ENCODE peak calls at places on chromosome 18, in nine cellular contexts. Q is SK-N-SH, Y is neuronal stem cell, A is astrocyte, G is mammary epithelial cell, S is GM23248, J is PC-3, I is H9, N is neural progenitor cell. H is an unnamed sample. For H3K27me3, the result is how much of the 10 kb centered on the place peaks cover.

GRCh38 chr18:56709463-56709862 is 58.3 kb downstream of the WDR7 start:
- DNase-seq in Q (peak), Y (no peak), A (peak), G (peak), S (peak), J (peak), I (no peak), N (no peak), H (no peak)

GRCh38 chr18:33878213-33878612 is 300.2 kb downstream of the ASXL3 start:
- DNase-seq in Q (no peak), Y (no peak), A (no peak), G (no peak), S (no peak), J (no peak), I (no peak), N (no peak), H (no peak)

GRCh38 chr18:10006261-10006903 is 92.6 kb downstream of the VAPA start:
- DNase-seq in Q (peak), Y (no peak), A (peak), G (peak), S (peak), J (peak), I (no peak), N (no peak), H (no peak)

GRCh38 chr18:74517236-74517630 is 17.1 kb upstream of the CNDP1 start:
- DNase-seq in Q (no peak), Y (no peak), A (no peak), G (no peak), S (no peak), J (no peak), I (no peak), N (no peak), H (no peak)

GRCh38 chr18:57518533-57518932 is 68.0 kb downstream of the FECH start:
- DNase-seq in Q (no peak), Y (no peak), A (no peak), G (no peak), S (no peak), J (no peak), I (no peak), N (no peak), H (no peak)

GRCh38 chr18:42807852-42808251 is 307.6 kb downstream of the RIT2 start:
- DNase-seq in Q (no peak), Y (peak), A (peak), G (no peak), S (no peak), J (no peak), I (no peak), N (peak), H (no peak)

GRCh38 chr18:63819780-63820179 is 44.6 kb downstream of the SERPINB7 start:
- DNase-seq in Q (no peak), Y (no peak), A (no peak), G (no peak), S (no peak), J (peak), I (no peak), N (no peak), H (no peak)

GRCh38 chr18:75477913-75478312 is 50.4 kb upstream of the SMIM21 start:
- DNase-seq in Q (no peak), Y (no peak), A (peak), G (peak), S (peak), J (peak), I (no peak), N (no peak), H (no peak)

GRCh38 chr18:48897531-48897930 is 53.2 kb downstream of the SMAD7 start:
- DNase-seq in Q (no peak), Y (no peak), A (no peak), G (no peak), S (peak), J (no peak), I (no peak), N (no peak), H (no peak)

GRCh38 chr18:56984731-56985130 is 162.2 kb upstream of the BOD1L2 start:
- DNase-seq in Q (no peak), Y (no peak), A (no peak), G (no peak), S (no peak), J (no peak), I (no peak), N (no peak), H (no peak)

GRCh38 chr18:14914126-14914525 is 166.2 kb downstream of the ANKRD30B start:
- DNase-seq in Q (no peak), Y (no peak), A (no peak), G (peak), S (no peak), J (peak), I (no peak), N (no peak), H (no peak)

GRCh38 chr18:69616114-69616513 is 215.4 kb downstream of the DOK6 start:
- DNase-seq in Q (no peak), Y (no peak), A (no peak), G (no peak), S (no peak), J (no peak), I (no peak), N (no peak), H (no peak)

GRCh38 chr18:63831080-63831788 is 56.0 kb downstream of the SERPINB7 start:
- DNase-seq in Q (no peak), Y (no peak), A (peak), G (peak), S (peak), J (peak), I (no peak), N (no peak), H (no peak)

GRCh38 chr18:28189400-28190239 is 12.7 kb upstream of the CDH2 start:
- DNase-seq in Q (peak), Y (no peak), A (peak), G (peak), S (peak), J (peak), I (peak), N (peak), H (peak)

GRCh38 chr18:7600036-7600435 is 32.9 kb downstream of the PTPRM start:
- DNase-seq in Q (no peak), Y (no peak), A (no peak), G (no peak), S (no peak), J (no peak), I (no peak), N (no peak), H (no peak)

GRCh38 chr18:31206787-31207381 is 44.2 kb upstream of the DSC1 start:
- DNase-seq in Q (peak), Y (no peak), A (peak), G (peak), S (no peak), J (peak), I (peak), N (peak), H (peak)

GRCh38 chr18:47594621-47595086 is 335.8 kb downstream of the SMAD2 start:
- DNase-seq in Q (peak), Y (no peak), A (no peak), G (no peak), S (no peak), J (no peak), I (no peak), N (no peak), H (no peak)

GRCh38 chr18:37207343-37207742 is 358.3 kb downstream of the CELF4 start:
- DNase-seq in Q (no peak), Y (no peak), A (no peak), G (no peak), S (no peak), J (no peak), I (no peak), N (no peak), H (no peak)

GRCh38 chr18:62325806-62326645 is 916 bp downstream of the TNFRSF11A start:
- DNase-seq in Q (peak), Y (no peak), A (peak), G (peak), S (peak), J (peak), I (no peak), N (peak), H (no peak)

GRCh38 chr18:48841381-48842258 is 109.1 kb downstream of the SMAD7 start:
- DNase-seq in Q (peak), Y (no peak), A (no peak), G (no peak), S (peak), J (no peak), I (no peak), N (no peak), H (no peak)

GRCh38 chr18:54415086-54415485 is 57.4 kb downstream of the C18orf54 start:
- DNase-seq in Q (no peak), Y (no peak), A (peak), G (no peak), S (no peak), J (no peak), I (no peak), N (no peak), H (no peak)

GRCh38 chr18:9348766-9349165 is 14.2 kb downstream of the TWSG1 start:
- DNase-seq in Q (no peak), Y (no peak), A (peak), G (no peak), S (peak), J (peak), I (no peak), N (no peak), H (no peak)

GRCh38 chr18:11368020-11368419 is 218.7 kb upstream of the PIEZO2 start:
- DNase-seq in Q (no peak), Y (no peak), A (no peak), G (no peak), S (peak), J (no peak), I (no peak), N (no peak), H (no peak)

GRCh38 chr18:46253498-46253897 is 149.3 kb downstream of the HAUS1 start:
- DNase-seq in Q (no peak), Y (no peak), A (peak), G (peak), S (peak), J (peak), I (no peak), N (no peak), H (no peak)

GRCh38 chr18:41982942-41983660 is 28.1 kb downstream of the PIK3C3 start:
- DNase-seq in Q (no peak), Y (no peak), A (peak), G (peak), S (no peak), J (no peak), I (no peak), N (no peak), H (no peak)

GRCh38 chr18:7902399-7902839 is 335.3 kb downstream of the PTPRM start:
- DNase-seq in Q (no peak), Y (no peak), A (peak), G (no peak), S (peak), J (no peak), I (no peak), N (no peak), H (peak)

GRCh38 chr18:51588616-51589015 is 391.1 kb upstream of the MEX3C start:
- DNase-seq in Q (no peak), Y (no peak), A (no peak), G (no peak), S (no peak), J (no peak), I (no peak), N (no peak), H (no peak)

DNA sequence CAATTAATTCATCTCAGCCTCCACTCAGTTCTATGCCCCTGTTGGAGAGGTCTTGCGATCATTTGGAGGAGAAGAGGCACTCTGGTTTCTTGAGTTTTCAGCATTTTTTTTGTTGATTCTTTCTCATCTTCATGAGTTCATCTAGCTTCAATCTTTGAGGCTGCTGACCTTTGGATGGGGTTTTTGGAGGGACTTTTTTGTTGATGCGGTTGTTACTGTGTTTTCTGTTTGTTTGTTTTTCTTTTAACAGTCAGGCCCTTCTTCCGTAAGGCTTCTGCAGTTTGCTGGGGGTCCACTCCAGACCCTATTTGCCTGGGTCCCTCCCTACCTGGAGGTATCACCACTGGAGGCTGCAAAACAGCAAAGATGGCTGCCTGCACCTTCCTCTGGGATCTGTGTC is 149.9 kb upstream of the RBBP8 start:
- DNase-seq in Q (no peak), Y (no peak), A (no peak), G (no peak), S (no peak), J (no peak), I (no peak), N (no peak), H (no peak)
- H3K27me3 ChIP-seq in Q (under half), Y (under half), A (under half), G (under half), S (under half), J (under half), I (under half), N (under half), H (under half)

GRCh38 chr18:35463837-35464236 is 33.9 kb downstream of the INO80C start:
- DNase-seq in Q (no peak), Y (no peak), A (no peak), G (no peak), S (no peak), J (no peak), I (no peak), N (no peak), H (no peak)
- H3K27ac ChIP-seq in Q (no peak), Y (no peak), A (no peak), G (no peak), S (no peak), J (no peak), I (no peak), N (no peak), H (no peak)

GRCh38 chr18:67514901-67515540 is 1.5 kb downstream of the DSEL start:
- DNase-seq in Q (no peak), Y (no peak), A (no peak), G (no peak), S (peak), J (peak), I (no peak), N (no peak), H (no peak)
- H3K9ac ChIP-seq in Q (peak), Y (no peak), A (peak), G (peak), S (peak), J (peak), I (peak), N (no peak), H (no peak)

DNA sequence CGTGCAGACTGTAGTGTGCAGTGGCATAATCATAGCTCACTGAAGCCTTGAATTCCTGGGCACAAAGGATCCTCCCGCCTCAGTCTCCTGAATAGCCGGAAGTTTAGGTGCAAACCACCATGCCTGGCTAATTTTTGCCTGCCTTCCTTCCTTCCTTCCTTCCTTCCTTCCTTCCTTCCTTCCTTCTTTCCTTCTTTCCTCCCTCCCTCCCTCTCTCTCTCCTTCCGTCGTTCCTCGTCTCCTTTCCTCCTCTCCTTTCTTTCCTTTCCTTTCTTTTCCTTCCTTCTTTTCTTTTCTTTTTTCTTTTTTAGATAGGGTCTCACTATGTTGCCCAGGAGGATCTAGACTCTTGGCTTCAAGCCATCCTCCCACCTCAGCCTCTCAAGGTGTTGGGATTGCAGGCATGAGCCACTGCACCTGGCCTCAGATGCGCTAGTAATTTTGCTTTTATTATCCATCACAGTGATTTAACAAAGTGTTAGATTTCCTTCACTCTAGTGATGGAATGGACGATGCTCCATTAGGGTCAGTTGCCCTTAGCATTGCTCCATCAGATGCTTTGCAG is 6.6 kb upstream of the ANKRD29 start:
- DNase-seq in Q (no peak), Y (no peak), A (no peak), G (no peak), S (no peak), J (no peak), I (no peak), N (no peak), H (no peak)
- H3K27me3 ChIP-seq in Q (under half), Y (under half), A (under half), G (under half), S (under half), J (under half), I (under half), N (under half), H (under half)

GRCh38 chr18:3664563-3665178 is 214.7 kb downstream of the TGIF1 start:
- DNase-seq in Q (no peak), Y (peak), A (peak), G (no peak), S (peak), J (no peak), I (no peak), N (peak), H (no peak)

GRCh38 chr18:3665780-3666525 is 216.0 kb downstream of the TGIF1 start:
- DNase-seq in Q (peak), Y (peak), A (peak), G (peak), S (peak), J (peak), I (peak), N (peak), H (peak)

GRCh38 chr18:3665187-3665586 is 215.2 kb downstream of the TGIF1 start:
- DNase-seq in Q (no peak), Y (no peak), A (no peak), G (no peak), S (no peak), J (no peak), I (no peak), N (no peak), H (no peak)

GRCh38 chr18:3667255-3668137 is 217.5 kb downstream of the TGIF1 start:
- DNase-seq in Q (no peak), Y (no peak), A (no peak), G (no peak), S (no peak), J (no peak), I (no peak), N (no peak), H (no peak)

DNA sequence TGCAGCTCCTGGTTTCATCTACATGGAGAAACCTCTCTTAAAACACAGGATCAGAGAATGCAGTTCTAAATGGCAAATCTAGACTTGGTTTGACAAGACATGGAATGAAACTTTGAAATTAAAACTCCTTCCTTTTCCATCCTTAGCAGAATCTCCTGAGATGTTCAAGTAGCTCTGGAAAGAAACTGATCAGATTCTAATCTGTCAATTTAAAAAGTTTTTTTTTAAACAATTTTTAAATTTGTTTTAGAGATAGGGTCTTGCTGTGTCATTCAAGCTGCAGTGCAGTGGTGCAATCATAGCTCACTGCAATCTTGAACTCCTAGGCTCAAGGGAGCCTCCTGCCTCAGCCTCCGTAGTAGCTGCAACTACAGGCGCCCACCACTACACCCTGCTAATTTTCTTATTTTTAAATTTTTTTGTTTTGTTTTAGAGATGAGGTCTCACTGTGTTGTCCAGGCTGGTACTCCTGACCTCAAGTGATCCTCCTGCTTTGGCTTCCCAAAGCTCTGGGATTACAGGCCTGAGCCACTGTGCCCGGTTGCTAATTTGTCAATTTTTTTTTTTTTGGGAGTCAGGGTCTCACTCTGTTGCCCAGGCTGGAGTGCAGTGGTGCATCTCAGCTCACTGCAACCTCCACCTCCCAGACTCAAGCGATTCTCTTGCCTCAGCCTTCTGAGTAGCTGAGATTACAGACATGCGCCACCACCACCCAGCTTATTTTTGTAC is 216.7 kb downstream of the TGIF1 start:
- DNase-seq in Q (no peak), Y (no peak), A (no peak), G (no peak), S (no peak), J (no peak), I (no peak), N (no peak), H (no peak)
- H3K27ac ChIP-seq in Q (no peak), Y (no peak), A (no peak), G (peak), S (no peak), J (no peak), I (no peak), N (peak), H (no peak)

GRCh38 chr18:13216092-13216582 is 2.4 kb upstream of the LDLRAD4 start:
- DNase-seq in Q (peak), Y (peak), A (peak), G (peak), S (peak), J (peak), I (peak), N (peak), H (peak)
- H3K9ac ChIP-seq in Q (no peak), Y (no peak), A (no peak), G (no peak), S (no peak), J (no peak), I (no peak), N (no peak), H (no peak)

GRCh38 chr18:78970774-78971333 is 8.8 kb upstream of the SALL3 start:
- DNase-seq in Q (no peak), Y (no peak), A (no peak), G (no peak), S (no peak), J (no peak), I (peak), N (no peak), H (no peak)

GRCh38 chr18:78972385-78972918 is 7.2 kb upstream of the SALL3 start:
- DNase-seq in Q (no peak), Y (no peak), A (no peak), G (no peak), S (no peak), J (no peak), I (peak), N (no peak), H (no peak)

GRCh38 chr18:78973357-78974083 is 6.1 kb upstream of the SALL3 start:
- DNase-seq in Q (no peak), Y (no peak), A (no peak), G (no peak), S (no peak), J (no peak), I (no peak), N (peak), H (no peak)

GRCh38 chr18:78972930-78973331 is 6.7 kb upstream of the SALL3 start:
- DNase-seq in Q (no peak), Y (no peak), A (no peak), G (no peak), S (no peak), J (no peak), I (no peak), N (peak), H (no peak)

DNA sequence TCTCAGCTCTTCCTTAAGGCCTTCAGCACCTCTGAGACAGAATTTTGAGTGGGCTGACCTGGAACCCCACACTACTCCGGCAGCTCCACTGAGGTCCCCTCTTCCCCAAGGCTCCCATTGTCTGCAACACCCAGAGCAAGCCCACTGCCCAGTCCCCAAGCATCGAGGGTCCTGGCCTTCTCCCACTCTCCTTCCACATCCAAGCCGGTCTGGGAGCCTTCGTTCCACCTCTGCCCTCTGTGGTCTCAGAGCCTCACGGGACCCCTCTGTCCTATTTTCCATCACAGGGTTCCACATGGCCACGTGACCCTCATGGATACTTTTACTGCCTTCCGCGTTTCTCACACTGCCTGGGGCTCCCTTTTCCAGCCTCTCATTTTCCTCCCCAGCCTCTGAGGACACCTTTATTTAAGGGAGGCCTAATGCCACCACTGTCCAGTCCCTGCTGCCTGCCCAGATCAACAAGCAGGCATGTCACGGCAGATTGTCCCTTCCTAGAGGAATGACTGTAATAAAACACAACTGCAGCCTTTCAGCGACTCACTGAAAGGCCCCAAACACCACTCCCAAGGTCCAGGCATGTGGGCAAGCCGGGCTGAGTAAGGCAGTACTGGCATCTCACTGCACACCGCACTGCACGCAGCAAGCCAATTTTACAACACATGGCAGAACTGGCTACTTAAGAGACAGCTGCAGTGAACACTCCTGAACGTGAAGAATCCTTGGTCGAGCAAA is 7.9 kb upstream of the SALL3 start:
- DNase-seq in Q (no peak), Y (no peak), A (no peak), G (no peak), S (no peak), J (no peak), I (peak), N (no peak), H (no peak)
- H3K27me3 ChIP-seq in Q (half or more), Y (half or more), A (under half), G (under half), S (under half), J (half or more), I (half or more), N (half or more), H (under half)